ENCODE peak calls at places on chromosome 16, in nine cellular contexts. One of them, this sample, is unnamed.

GRCh38 chr16:73054732-73055481 is 7.0 kb upstream of the ZFHX3 start:
- DNase-seq in activated naive CD4-positive, alpha-beta T cell: no peak
- DNase-seq in anterior cingulate cortex: no peak
- DNase-seq in astrocyte of the spinal cord: peak; percentile 70
- DNase-seq in activated CD4-positive, alpha-beta T cell treated with anti-CD3 and anti-CD28 coated beads, Interleukin-2, amount 50 U/mL, for 1 hour: no peak
- DNase-seq in central memory CD4-positive, alpha-beta T cell: no peak
- DNase-seq in HEK293T: no peak
- DNase-seq in mucosa of gallbladder: no peak
- DNase-seq in stimulated activated CD4-positive, alpha-beta T cell treated with anti-CD3 and anti-CD28 coated beads, Interleukin-1b, Interleukin-23, amount 100 ng/mL, for 1 hour: no peak
- DNase-seq in this sample: no peak

GRCh38 chr16:3554351-3554928 is 22.8 kb downstream of the NLRC3 start:
- DNase-seq in activated naive CD4-positive, alpha-beta T cell: no peak
- DNase-seq in anterior cingulate cortex: no peak
- DNase-seq in astrocyte of the spinal cord: no peak
- DNase-seq in activated CD4-positive, alpha-beta T cell treated with anti-CD3 and anti-CD28 coated beads, Interleukin-2, amount 50 U/mL, for 1 hour: no peak
- DNase-seq in central memory CD4-positive, alpha-beta T cell: no peak
- DNase-seq in HEK293T: no peak
- DNase-seq in mucosa of gallbladder: no peak
- DNase-seq in stimulated activated CD4-positive, alpha-beta T cell treated with anti-CD3 and anti-CD28 coated beads, Interleukin-1b, Interleukin-23, amount 100 ng/mL, for 1 hour: no peak
- DNase-seq in this sample: no peak

GRCh38 chr16:62899737-62900136 is 863.5 kb upstream of the CDH8 start:
- DNase-seq in activated naive CD4-positive, alpha-beta T cell: no peak
- DNase-seq in anterior cingulate cortex: no peak
- DNase-seq in astrocyte of the spinal cord: no peak
- DNase-seq in activated CD4-positive, alpha-beta T cell treated with anti-CD3 and anti-CD28 coated beads, Interleukin-2, amount 50 U/mL, for 1 hour: no peak
- DNase-seq in central memory CD4-positive, alpha-beta T cell: no peak
- DNase-seq in HEK293T: no peak
- DNase-seq in mucosa of gallbladder: no peak
- DNase-seq in stimulated activated CD4-positive, alpha-beta T cell treated with anti-CD3 and anti-CD28 coated beads, Interleukin-1b, Interleukin-23, amount 100 ng/mL, for 1 hour: no peak
- DNase-seq in this sample: no peak

GRCh38 chr16:56576585-56577299 is 11.9 kb downstream of the MT4 start:
- DNase-seq in activated naive CD4-positive, alpha-beta T cell: peak; percentile 74
- DNase-seq in anterior cingulate cortex: no peak
- DNase-seq in astrocyte of the spinal cord: peak; percentile 45
- DNase-seq in activated CD4-positive, alpha-beta T cell treated with anti-CD3 and anti-CD28 coated beads, Interleukin-2, amount 50 U/mL, for 1 hour: peak; percentile 88
- DNase-seq in central memory CD4-positive, alpha-beta T cell: peak; percentile 85
- DNase-seq in HEK293T: peak; percentile 76
- DNase-seq in mucosa of gallbladder: peak; percentile 71
- DNase-seq in stimulated activated CD4-positive, alpha-beta T cell treated with anti-CD3 and anti-CD28 coated beads, Interleukin-1b, Interleukin-23, amount 100 ng/mL, for 1 hour: peak; percentile 78
- DNase-seq in this sample: peak; percentile 93

GRCh38 chr16:69049146-69049545 is 56.3 kb upstream of the HAS3 start:
- DNase-seq in activated naive CD4-positive, alpha-beta T cell: no peak
- DNase-seq in anterior cingulate cortex: no peak
- DNase-seq in astrocyte of the spinal cord: peak; percentile 66
- DNase-seq in activated CD4-positive, alpha-beta T cell treated with anti-CD3 and anti-CD28 coated beads, Interleukin-2, amount 50 U/mL, for 1 hour: no peak
- DNase-seq in central memory CD4-positive, alpha-beta T cell: no peak
- DNase-seq in HEK293T: no peak
- DNase-seq in mucosa of gallbladder: no peak
- DNase-seq in stimulated activated CD4-positive, alpha-beta T cell treated with anti-CD3 and anti-CD28 coated beads, Interleukin-1b, Interleukin-23, amount 100 ng/mL, for 1 hour: no peak
- DNase-seq in this sample: no peak

GRCh38 chr16:82263456-82264159 is 93.6 kb upstream of the MPHOSPH6 start:
- DNase-seq in activated naive CD4-positive, alpha-beta T cell: peak; percentile 8
- DNase-seq in anterior cingulate cortex: peak; percentile 47
- DNase-seq in astrocyte of the spinal cord: peak; percentile 44
- DNase-seq in activated CD4-positive, alpha-beta T cell treated with anti-CD3 and anti-CD28 coated beads, Interleukin-2, amount 50 U/mL, for 1 hour: peak; percentile 26
- DNase-seq in central memory CD4-positive, alpha-beta T cell: peak; percentile 28
- DNase-seq in HEK293T: peak; percentile 67
- DNase-seq in mucosa of gallbladder: peak; percentile 60
- DNase-seq in stimulated activated CD4-positive, alpha-beta T cell treated with anti-CD3 and anti-CD28 coated beads, Interleukin-1b, Interleukin-23, amount 100 ng/mL, for 1 hour: no peak
- DNase-seq in this sample: no peak

GRCh38 chr16:9813665-9814064 is 368.6 kb downstream of the GRIN2A start:
- DNase-seq in activated naive CD4-positive, alpha-beta T cell: no peak
- DNase-seq in anterior cingulate cortex: no peak
- DNase-seq in astrocyte of the spinal cord: no peak
- DNase-seq in activated CD4-positive, alpha-beta T cell treated with anti-CD3 and anti-CD28 coated beads, Interleukin-2, amount 50 U/mL, for 1 hour: no peak
- DNase-seq in central memory CD4-positive, alpha-beta T cell: no peak
- DNase-seq in HEK293T: no peak
- DNase-seq in mucosa of gallbladder: no peak
- DNase-seq in stimulated activated CD4-positive, alpha-beta T cell treated with anti-CD3 and anti-CD28 coated beads, Interleukin-1b, Interleukin-23, amount 100 ng/mL, for 1 hour: no peak
- DNase-seq in this sample: no peak

GRCh38 chr16:25093208-25094061 is 18.1 kb upstream of the LCMT1 start:
- DNase-seq in activated naive CD4-positive, alpha-beta T cell: no peak
- DNase-seq in anterior cingulate cortex: no peak
- DNase-seq in astrocyte of the spinal cord: no peak
- DNase-seq in activated CD4-positive, alpha-beta T cell treated with anti-CD3 and anti-CD28 coated beads, Interleukin-2, amount 50 U/mL, for 1 hour: no peak
- DNase-seq in central memory CD4-positive, alpha-beta T cell: no peak
- DNase-seq in HEK293T: no peak
- DNase-seq in mucosa of gallbladder: no peak
- DNase-seq in stimulated activated CD4-positive, alpha-beta T cell treated with anti-CD3 and anti-CD28 coated beads, Interleukin-1b, Interleukin-23, amount 100 ng/mL, for 1 hour: no peak
- DNase-seq in this sample: no peak

GRCh38 chr16:4687946-4688673 is 5.3 kb upstream of the NUDT16L1 start:
- DNase-seq in activated naive CD4-positive, alpha-beta T cell: no peak
- DNase-seq in anterior cingulate cortex: no peak
- DNase-seq in astrocyte of the spinal cord: no peak
- DNase-seq in activated CD4-positive, alpha-beta T cell treated with anti-CD3 and anti-CD28 coated beads, Interleukin-2, amount 50 U/mL, for 1 hour: no peak
- DNase-seq in central memory CD4-positive, alpha-beta T cell: no peak
- DNase-seq in HEK293T: no peak
- DNase-seq in mucosa of gallbladder: no peak
- DNase-seq in stimulated activated CD4-positive, alpha-beta T cell treated with anti-CD3 and anti-CD28 coated beads, Interleukin-1b, Interleukin-23, amount 100 ng/mL, for 1 hour: no peak
- DNase-seq in this sample: peak; percentile 65

GRCh38 chr16:87921236-87921773 is 15.0 kb downstream of the CA5A start:
- DNase-seq in activated naive CD4-positive, alpha-beta T cell: no peak
- DNase-seq in anterior cingulate cortex: no peak
- DNase-seq in astrocyte of the spinal cord: no peak
- DNase-seq in activated CD4-positive, alpha-beta T cell treated with anti-CD3 and anti-CD28 coated beads, Interleukin-2, amount 50 U/mL, for 1 hour: no peak
- DNase-seq in central memory CD4-positive, alpha-beta T cell: no peak
- DNase-seq in HEK293T: no peak
- DNase-seq in mucosa of gallbladder: no peak
- DNase-seq in stimulated activated CD4-positive, alpha-beta T cell treated with anti-CD3 and anti-CD28 coated beads, Interleukin-1b, Interleukin-23, amount 100 ng/mL, for 1 hour: no peak
- DNase-seq in this sample: no peak

GRCh38 chr16:5412721-5413120 is 315.1 kb upstream of the EEF2KMT start:
- DNase-seq in activated naive CD4-positive, alpha-beta T cell: no peak
- DNase-seq in anterior cingulate cortex: peak; percentile 6
- DNase-seq in astrocyte of the spinal cord: no peak
- DNase-seq in activated CD4-positive, alpha-beta T cell treated with anti-CD3 and anti-CD28 coated beads, Interleukin-2, amount 50 U/mL, for 1 hour: no peak
- DNase-seq in central memory CD4-positive, alpha-beta T cell: no peak
- DNase-seq in HEK293T: no peak
- DNase-seq in mucosa of gallbladder: no peak
- DNase-seq in stimulated activated CD4-positive, alpha-beta T cell treated with anti-CD3 and anti-CD28 coated beads, Interleukin-1b, Interleukin-23, amount 100 ng/mL, for 1 hour: no peak
- DNase-seq in this sample: no peak

GRCh38 chr16:12268602-12269001 is 292.1 kb downstream of the SNX29 start:
- DNase-seq in activated naive CD4-positive, alpha-beta T cell: no peak
- DNase-seq in anterior cingulate cortex: no peak
- DNase-seq in astrocyte of the spinal cord: peak; percentile 16
- DNase-seq in activated CD4-positive, alpha-beta T cell treated with anti-CD3 and anti-CD28 coated beads, Interleukin-2, amount 50 U/mL, for 1 hour: no peak
- DNase-seq in central memory CD4-positive, alpha-beta T cell: no peak
- DNase-seq in HEK293T: no peak
- DNase-seq in mucosa of gallbladder: no peak
- DNase-seq in stimulated activated CD4-positive, alpha-beta T cell treated with anti-CD3 and anti-CD28 coated beads, Interleukin-1b, Interleukin-23, amount 100 ng/mL, for 1 hour: no peak
- DNase-seq in this sample: peak; percentile 0

GRCh38 chr16:9139965-9140364 is 48.5 kb downstream of the HAPSTR1 start:
- DNase-seq in activated naive CD4-positive, alpha-beta T cell: no peak
- DNase-seq in anterior cingulate cortex: no peak
- DNase-seq in astrocyte of the spinal cord: no peak
- DNase-seq in activated CD4-positive, alpha-beta T cell treated with anti-CD3 and anti-CD28 coated beads, Interleukin-2, amount 50 U/mL, for 1 hour: no peak
- DNase-seq in central memory CD4-positive, alpha-beta T cell: no peak
- DNase-seq in HEK293T: peak; percentile 48
- DNase-seq in mucosa of gallbladder: no peak
- DNase-seq in stimulated activated CD4-positive, alpha-beta T cell treated with anti-CD3 and anti-CD28 coated beads, Interleukin-1b, Interleukin-23, amount 100 ng/mL, for 1 hour: no peak
- DNase-seq in this sample: peak; percentile 13

GRCh38 chr16:11138769-11139623 is 117.0 kb downstream of the SOCS1 start:
- DNase-seq in activated naive CD4-positive, alpha-beta T cell: no peak
- DNase-seq in anterior cingulate cortex: no peak
- DNase-seq in astrocyte of the spinal cord: peak; percentile 81
- DNase-seq in activated CD4-positive, alpha-beta T cell treated with anti-CD3 and anti-CD28 coated beads, Interleukin-2, amount 50 U/mL, for 1 hour: no peak
- DNase-seq in central memory CD4-positive, alpha-beta T cell: no peak
- DNase-seq in HEK293T: no peak
- DNase-seq in mucosa of gallbladder: no peak
- DNase-seq in stimulated activated CD4-positive, alpha-beta T cell treated with anti-CD3 and anti-CD28 coated beads, Interleukin-1b, Interleukin-23, amount 100 ng/mL, for 1 hour: no peak
- DNase-seq in this sample: no peak

GRCh38 chr16:75266738-75267630 is 15.6 kb upstream of the BCAR1 start:
- DNase-seq in activated naive CD4-positive, alpha-beta T cell: no peak
- DNase-seq in anterior cingulate cortex: peak; percentile 71
- DNase-seq in astrocyte of the spinal cord: no peak
- DNase-seq in activated CD4-positive, alpha-beta T cell treated with anti-CD3 and anti-CD28 coated beads, Interleukin-2, amount 50 U/mL, for 1 hour: no peak
- DNase-seq in central memory CD4-positive, alpha-beta T cell: no peak
- DNase-seq in HEK293T: no peak
- DNase-seq in mucosa of gallbladder: no peak
- DNase-seq in stimulated activated CD4-positive, alpha-beta T cell treated with anti-CD3 and anti-CD28 coated beads, Interleukin-1b, Interleukin-23, amount 100 ng/mL, for 1 hour: no peak
- DNase-seq in this sample: no peak

GRCh38 chr16:82043680-82044584 is 8.9 kb downstream of the HSD17B2 start:
- DNase-seq in activated naive CD4-positive, alpha-beta T cell: no peak
- DNase-seq in anterior cingulate cortex: no peak
- DNase-seq in astrocyte of the spinal cord: peak; percentile 93
- DNase-seq in activated CD4-positive, alpha-beta T cell treated with anti-CD3 and anti-CD28 coated beads, Interleukin-2, amount 50 U/mL, for 1 hour: no peak
- DNase-seq in central memory CD4-positive, alpha-beta T cell: no peak
- DNase-seq in HEK293T: no peak
- DNase-seq in mucosa of gallbladder: no peak
- DNase-seq in stimulated activated CD4-positive, alpha-beta T cell treated with anti-CD3 and anti-CD28 coated beads, Interleukin-1b, Interleukin-23, amount 100 ng/mL, for 1 hour: no peak
- DNase-seq in this sample: no peak

GRCh38 chr16:867421-868385 is 67.2 kb upstream of the GNG13 start:
- DNase-seq in activated naive CD4-positive, alpha-beta T cell: no peak
- DNase-seq in anterior cingulate cortex: peak; percentile 37
- DNase-seq in astrocyte of the spinal cord: no peak
- DNase-seq in activated CD4-positive, alpha-beta T cell treated with anti-CD3 and anti-CD28 coated beads, Interleukin-2, amount 50 U/mL, for 1 hour: no peak
- DNase-seq in central memory CD4-positive, alpha-beta T cell: no peak
- DNase-seq in HEK293T: no peak
- DNase-seq in mucosa of gallbladder: no peak
- DNase-seq in stimulated activated CD4-positive, alpha-beta T cell treated with anti-CD3 and anti-CD28 coated beads, Interleukin-1b, Interleukin-23, amount 100 ng/mL, for 1 hour: no peak
- DNase-seq in this sample: no peak

GRCh38 chr16:57191056-57191536 is 5.0 kb downstream of the RSPRY1 start:
- DNase-seq in activated naive CD4-positive, alpha-beta T cell: no peak
- DNase-seq in anterior cingulate cortex: no peak
- DNase-seq in astrocyte of the spinal cord: peak; percentile 60
- DNase-seq in activated CD4-positive, alpha-beta T cell treated with anti-CD3 and anti-CD28 coated beads, Interleukin-2, amount 50 U/mL, for 1 hour: no peak
- DNase-seq in central memory CD4-positive, alpha-beta T cell: no peak
- DNase-seq in HEK293T: no peak
- DNase-seq in mucosa of gallbladder: no peak
- DNase-seq in stimulated activated CD4-positive, alpha-beta T cell treated with anti-CD3 and anti-CD28 coated beads, Interleukin-1b, Interleukin-23, amount 100 ng/mL, for 1 hour: no peak
- DNase-seq in this sample: no peak

GRCh38 chr16:456891-457483 is 31.5 kb downstream of the RAB11FIP3 start:
- DNase-seq in activated naive CD4-positive, alpha-beta T cell: no peak
- DNase-seq in anterior cingulate cortex: no peak
- DNase-seq in astrocyte of the spinal cord: peak; percentile 38
- DNase-seq in activated CD4-positive, alpha-beta T cell treated with anti-CD3 and anti-CD28 coated beads, Interleukin-2, amount 50 U/mL, for 1 hour: no peak
- DNase-seq in central memory CD4-positive, alpha-beta T cell: no peak
- DNase-seq in HEK293T: no peak
- DNase-seq in mucosa of gallbladder: no peak
- DNase-seq in stimulated activated CD4-positive, alpha-beta T cell treated with anti-CD3 and anti-CD28 coated beads, Interleukin-1b, Interleukin-23, amount 100 ng/mL, for 1 hour: no peak
- DNase-seq in this sample: no peak

GRCh38 chr16:26197707-26198106 is 505.9 kb downstream of the HS3ST4 start:
- DNase-seq in activated naive CD4-positive, alpha-beta T cell: no peak
- DNase-seq in anterior cingulate cortex: no peak
- DNase-seq in astrocyte of the spinal cord: no peak
- DNase-seq in activated CD4-positive, alpha-beta T cell treated with anti-CD3 and anti-CD28 coated beads, Interleukin-2, amount 50 U/mL, for 1 hour: no peak
- DNase-seq in central memory CD4-positive, alpha-beta T cell: no peak
- DNase-seq in HEK293T: no peak
- DNase-seq in mucosa of gallbladder: no peak
- DNase-seq in stimulated activated CD4-positive, alpha-beta T cell treated with anti-CD3 and anti-CD28 coated beads, Interleukin-1b, Interleukin-23, amount 100 ng/mL, for 1 hour: no peak
- DNase-seq in this sample: no peak

GRCh38 chr16:5046914-5047313 is 13.2 kb upstream of the NAGPA start:
- DNase-seq in activated naive CD4-positive, alpha-beta T cell: no peak
- DNase-seq in anterior cingulate cortex: no peak
- DNase-seq in astrocyte of the spinal cord: no peak
- DNase-seq in activated CD4-positive, alpha-beta T cell treated with anti-CD3 and anti-CD28 coated beads, Interleukin-2, amount 50 U/mL, for 1 hour: no peak
- DNase-seq in central memory CD4-positive, alpha-beta T cell: no peak
- DNase-seq in HEK293T: no peak
- DNase-seq in mucosa of gallbladder: no peak
- DNase-seq in stimulated activated CD4-positive, alpha-beta T cell treated with anti-CD3 and anti-CD28 coated beads, Interleukin-1b, Interleukin-23, amount 100 ng/mL, for 1 hour: no peak
- DNase-seq in this sample: peak; percentile 8

GRCh38 chr16:49592507-49593422 is 219.2 kb downstream of the C16orf78 start:
- DNase-seq in activated naive CD4-positive, alpha-beta T cell: peak; percentile 17
- DNase-seq in anterior cingulate cortex: no peak
- DNase-seq in astrocyte of the spinal cord: peak; percentile 14
- DNase-seq in activated CD4-positive, alpha-beta T cell treated with anti-CD3 and anti-CD28 coated beads, Interleukin-2, amount 50 U/mL, for 1 hour: peak; percentile 40
- DNase-seq in central memory CD4-positive, alpha-beta T cell: peak; percentile 23
- DNase-seq in HEK293T: peak; percentile 55
- DNase-seq in mucosa of gallbladder: no peak
- DNase-seq in stimulated activated CD4-positive, alpha-beta T cell treated with anti-CD3 and anti-CD28 coated beads, Interleukin-1b, Interleukin-23, amount 100 ng/mL, for 1 hour: no peak
- DNase-seq in this sample: no peak

GRCh38 chr16:57647136-57647875 is 18.9 kb downstream of the ADGRG1 start:
- DNase-seq in activated naive CD4-positive, alpha-beta T cell: no peak
- DNase-seq in anterior cingulate cortex: no peak
- DNase-seq in astrocyte of the spinal cord: no peak
- DNase-seq in activated CD4-positive, alpha-beta T cell treated with anti-CD3 and anti-CD28 coated beads, Interleukin-2, amount 50 U/mL, for 1 hour: no peak
- DNase-seq in central memory CD4-positive, alpha-beta T cell: no peak
- DNase-seq in HEK293T: no peak
- DNase-seq in mucosa of gallbladder: no peak
- DNase-seq in stimulated activated CD4-positive, alpha-beta T cell treated with anti-CD3 and anti-CD28 coated beads, Interleukin-1b, Interleukin-23, amount 100 ng/mL, for 1 hour: no peak
- DNase-seq in this sample: no peak

GRCh38 chr16:15485175-15485574 is 50.8 kb downstream of the BMERB1 start:
- DNase-seq in activated naive CD4-positive, alpha-beta T cell: no peak
- DNase-seq in anterior cingulate cortex: no peak
- DNase-seq in astrocyte of the spinal cord: no peak
- DNase-seq in activated CD4-positive, alpha-beta T cell treated with anti-CD3 and anti-CD28 coated beads, Interleukin-2, amount 50 U/mL, for 1 hour: no peak
- DNase-seq in central memory CD4-positive, alpha-beta T cell: no peak
- DNase-seq in HEK293T: no peak
- DNase-seq in mucosa of gallbladder: no peak
- DNase-seq in stimulated activated CD4-positive, alpha-beta T cell treated with anti-CD3 and anti-CD28 coated beads, Interleukin-1b, Interleukin-23, amount 100 ng/mL, for 1 hour: no peak
- DNase-seq in this sample: no peak

GRCh38 chr16:54931757-54932660 is 1.3 kb downstream of the IRX5 start:
- DNase-seq in activated naive CD4-positive, alpha-beta T cell: no peak
- DNase-seq in anterior cingulate cortex: no peak
- DNase-seq in astrocyte of the spinal cord: peak; percentile 27
- DNase-seq in activated CD4-positive, alpha-beta T cell treated with anti-CD3 and anti-CD28 coated beads, Interleukin-2, amount 50 U/mL, for 1 hour: no peak
- DNase-seq in central memory CD4-positive, alpha-beta T cell: no peak
- DNase-seq in HEK293T: no peak
- DNase-seq in mucosa of gallbladder: no peak
- DNase-seq in stimulated activated CD4-positive, alpha-beta T cell treated with anti-CD3 and anti-CD28 coated beads, Interleukin-1b, Interleukin-23, amount 100 ng/mL, for 1 hour: no peak
- DNase-seq in this sample: peak; percentile 67

GRCh38 chr16:67198238-67198734 is 645 bp upstream of the ELMO3 start:
- DNase-seq in activated naive CD4-positive, alpha-beta T cell: no peak
- DNase-seq in anterior cingulate cortex: peak; percentile 46
- DNase-seq in astrocyte of the spinal cord: peak; percentile 41
- DNase-seq in activated CD4-positive, alpha-beta T cell treated with anti-CD3 and anti-CD28 coated beads, Interleukin-2, amount 50 U/mL, for 1 hour: no peak
- DNase-seq in central memory CD4-positive, alpha-beta T cell: peak; percentile 27
- DNase-seq in HEK293T: no peak
- DNase-seq in mucosa of gallbladder: peak; percentile 60
- DNase-seq in stimulated activated CD4-positive, alpha-beta T cell treated with anti-CD3 and anti-CD28 coated beads, Interleukin-1b, Interleukin-23, amount 100 ng/mL, for 1 hour: no peak
- DNase-seq in this sample: peak; percentile 82

GRCh38 chr16:55217392-55217791 is 106.6 kb upstream of the IRX6 start:
- DNase-seq in activated naive CD4-positive, alpha-beta T cell: no peak
- DNase-seq in anterior cingulate cortex: no peak
- DNase-seq in astrocyte of the spinal cord: no peak
- DNase-seq in activated CD4-positive, alpha-beta T cell treated with anti-CD3 and anti-CD28 coated beads, Interleukin-2, amount 50 U/mL, for 1 hour: no peak
- DNase-seq in central memory CD4-positive, alpha-beta T cell: no peak
- DNase-seq in HEK293T: no peak
- DNase-seq in mucosa of gallbladder: no peak
- DNase-seq in stimulated activated CD4-positive, alpha-beta T cell treated with anti-CD3 and anti-CD28 coated beads, Interleukin-1b, Interleukin-23, amount 100 ng/mL, for 1 hour: no peak
- DNase-seq in this sample: no peak

GRCh38 chr16:12436201-12436657 is 367.5 kb downstream of the CPPED1 start:
- DNase-seq in activated naive CD4-positive, alpha-beta T cell: no peak
- DNase-seq in anterior cingulate cortex: no peak
- DNase-seq in astrocyte of the spinal cord: no peak
- DNase-seq in activated CD4-positive, alpha-beta T cell treated with anti-CD3 and anti-CD28 coated beads, Interleukin-2, amount 50 U/mL, for 1 hour: no peak
- DNase-seq in central memory CD4-positive, alpha-beta T cell: no peak
- DNase-seq in HEK293T: no peak
- DNase-seq in mucosa of gallbladder: no peak
- DNase-seq in stimulated activated CD4-positive, alpha-beta T cell treated with anti-CD3 and anti-CD28 coated beads, Interleukin-1b, Interleukin-23, amount 100 ng/mL, for 1 hour: no peak
- DNase-seq in this sample: no peak

GRCh38 chr16:79036541-79036940 is 564.0 kb downstream of the MAF start:
- DNase-seq in activated naive CD4-positive, alpha-beta T cell: no peak
- DNase-seq in anterior cingulate cortex: no peak
- DNase-seq in astrocyte of the spinal cord: no peak
- DNase-seq in activated CD4-positive, alpha-beta T cell treated with anti-CD3 and anti-CD28 coated beads, Interleukin-2, amount 50 U/mL, for 1 hour: no peak
- DNase-seq in central memory CD4-positive, alpha-beta T cell: no peak
- DNase-seq in HEK293T: no peak
- DNase-seq in mucosa of gallbladder: no peak
- DNase-seq in stimulated activated CD4-positive, alpha-beta T cell treated with anti-CD3 and anti-CD28 coated beads, Interleukin-1b, Interleukin-23, amount 100 ng/mL, for 1 hour: no peak
- DNase-seq in this sample: no peak

GRCh38 chr16:83717814-83718213 is 90.0 kb upstream of the HSBP1 start:
- DNase-seq in activated naive CD4-positive, alpha-beta T cell: no peak
- DNase-seq in anterior cingulate cortex: peak; percentile 9
- DNase-seq in astrocyte of the spinal cord: peak; percentile 80
- DNase-seq in activated CD4-positive, alpha-beta T cell treated with anti-CD3 and anti-CD28 coated beads, Interleukin-2, amount 50 U/mL, for 1 hour: no peak
- DNase-seq in central memory CD4-positive, alpha-beta T cell: no peak
- DNase-seq in HEK293T: no peak
- DNase-seq in mucosa of gallbladder: no peak
- DNase-seq in stimulated activated CD4-positive, alpha-beta T cell treated with anti-CD3 and anti-CD28 coated beads, Interleukin-1b, Interleukin-23, amount 100 ng/mL, for 1 hour: no peak
- DNase-seq in this sample: no peak

GRCh38 chr16:70269471-70269870 is 17.7 kb upstream of the EXOSC6 start:
- DNase-seq in activated naive CD4-positive, alpha-beta T cell: no peak
- DNase-seq in anterior cingulate cortex: no peak
- DNase-seq in astrocyte of the spinal cord: no peak
- DNase-seq in activated CD4-positive, alpha-beta T cell treated with anti-CD3 and anti-CD28 coated beads, Interleukin-2, amount 50 U/mL, for 1 hour: no peak
- DNase-seq in central memory CD4-positive, alpha-beta T cell: no peak
- DNase-seq in HEK293T: no peak
- DNase-seq in mucosa of gallbladder: no peak
- DNase-seq in stimulated activated CD4-positive, alpha-beta T cell treated with anti-CD3 and anti-CD28 coated beads, Interleukin-1b, Interleukin-23, amount 100 ng/mL, for 1 hour: no peak
- DNase-seq in this sample: peak; percentile 46

This sample was measured in upper lobe of right lung.